ENCODE peak calls at places on chromosomes 12 and 14, in four cellular contexts. Q, J, M and Y are unnamed samples. For H3K4me1, the result is how much of the 10 kb centered on the place peaks cover.

GRCh38 chr12:93109794-93110203 is 180.7 kb upstream of the EEA1 start:
- DNase-seq in J (no peak), M (no peak), Q (no peak), Y (no peak)

GRCh38 chr14:74566174-74567125 is 45.6 kb downstream of the LTBP2 start:
- DNase-seq in M (no peak), J (no peak), Q (peak), Y (no peak)

GRCh38 chr14:55446127-55446736 is 5.8 kb upstream of the TBPL2 start:
- DNase-seq in Q (no peak), J (peak), M (peak), Y (peak)

GRCh38 chr12:84757978-84758377 is 154.6 kb downstream of the SLC6A15 start:
- DNase-seq in M (no peak), J (peak), Q (no peak), Y (no peak)

GRCh38 chr12:122851820-122852219 is 16.6 kb downstream of the HIP1R start:
- DNase-seq in J (peak), Q (peak), M (no peak), Y (no peak)

GRCh38 chr14:74538411-74539391 is 45.1 kb downstream of the ISCA2 start:
- DNase-seq in M (no peak), Q (no peak), J (no peak), Y (no peak)

GRCh38 chr14:71554959-71555612 is 377.1 kb upstream of the RGS6 start:
- DNase-seq in J (no peak), Q (no peak), M (no peak), Y (no peak)

GRCh38 chr12:47302111-47302597 is 222.4 kb upstream of the AMIGO2 start:
- DNase-seq in Q (no peak), M (no peak), J (no peak), Y (no peak)

GRCh38 chr14:86527312-86527711 is 997.4 kb downstream of the FLRT2 start:
- DNase-seq in Q (no peak), J (no peak), M (no peak), Y (no peak)

GRCh38 chr12:131176926-131177325 is 223.2 kb downstream of the ADGRD1 start:
- DNase-seq in Q (no peak), M (no peak), J (no peak), Y (no peak)

GRCh38 chr12:5200276-5201087 is 156.8 kb downstream of the KCNA5 start:
- DNase-seq in Q (no peak), J (no peak), M (peak), Y (peak)

GRCh38 chr12:27505124-27505523 is 18.9 kb upstream of the PPFIBP1 start:
- DNase-seq in Q (no peak), M (no peak), J (peak), Y (no peak)

GRCh38 chr12:103687262-103687661 is 100.2 kb downstream of the STAB2 start:
- DNase-seq in Q (no peak), J (no peak), M (no peak), Y (no peak)

GRCh38 chr14:71686677-71687076 is 245.6 kb upstream of the RGS6 start:
- DNase-seq in Q (no peak), M (no peak), J (peak), Y (no peak)

GRCh38 chr14:103707329-103708263 is 7.7 kb downstream of the XRCC3 start:
- DNase-seq in M (no peak), Q (no peak), J (no peak), Y (peak)
- H3K4me1 ChIP-seq in M (under half), Q (under half), J (under half), Y (under half)

GRCh38 chr12:132495629-132496207 is 5.8 kb downstream of the FBRSL1 start:
- DNase-seq in Q (no peak), M (no peak), J (no peak), Y (no peak)

GRCh38 chr12:132496270-132496669 is 6.3 kb downstream of the FBRSL1 start:
- DNase-seq in J (no peak), M (no peak), Q (no peak), Y (no peak)

GRCh38 chr12:132496710-132497109 is 6.8 kb downstream of the FBRSL1 start:
- DNase-seq in Q (no peak), J (no peak), M (no peak), Y (no peak)

GRCh38 chr12:132498931-132499330 is 9.0 kb downstream of the FBRSL1 start:
- DNase-seq in Q (no peak), M (no peak), J (no peak), Y (no peak)

GRCh38 chr12:132497514-132498405 is 7.8 kb downstream of the FBRSL1 start:
- DNase-seq in Q (no peak), J (no peak), M (no peak), Y (no peak)
- H3K4me1 ChIP-seq in Q (under half), J (under half), M (half or more), Y (half or more)

DNA sequence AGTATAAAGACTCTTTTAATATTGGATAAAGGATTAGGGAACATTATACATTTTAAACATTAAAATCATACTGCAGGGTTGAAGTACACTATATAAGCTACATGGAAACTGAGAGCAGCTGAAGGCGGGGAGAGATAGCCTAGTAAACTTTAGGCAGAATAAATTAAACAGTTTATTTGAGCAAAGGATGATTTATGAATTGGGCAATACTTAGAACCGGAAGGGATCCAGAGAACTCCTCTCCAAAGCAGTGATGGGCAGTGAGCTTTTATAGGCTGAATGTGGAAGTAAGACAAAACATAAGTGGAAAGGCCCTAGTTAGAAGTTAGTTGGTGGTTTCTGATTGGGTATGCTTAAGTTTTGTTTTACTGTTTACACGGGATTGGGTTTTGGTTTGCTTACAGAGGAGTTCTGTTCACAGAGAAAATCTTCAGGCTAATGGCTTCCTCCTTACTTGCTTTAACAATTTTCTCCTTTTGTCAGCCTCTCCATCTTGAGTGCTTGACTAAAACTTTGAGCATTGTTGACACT is 18.9 kb downstream of the LEMD3 start:
- DNase-seq in M (no peak), J (no peak), Q (no peak), Y (no peak)
- H3K4me1 ChIP-seq in M (under half), J (under half), Q (under half), Y (under half)

GRCh38 chr12:110304061-110304551 is 23.1 kb downstream of the ATP2A2 start:
- DNase-seq in Q (no peak), M (no peak), J (peak), Y (no peak)
- H3K4me1 ChIP-seq in Q (under half), M (under half), J (under half), Y (under half)

DNA sequence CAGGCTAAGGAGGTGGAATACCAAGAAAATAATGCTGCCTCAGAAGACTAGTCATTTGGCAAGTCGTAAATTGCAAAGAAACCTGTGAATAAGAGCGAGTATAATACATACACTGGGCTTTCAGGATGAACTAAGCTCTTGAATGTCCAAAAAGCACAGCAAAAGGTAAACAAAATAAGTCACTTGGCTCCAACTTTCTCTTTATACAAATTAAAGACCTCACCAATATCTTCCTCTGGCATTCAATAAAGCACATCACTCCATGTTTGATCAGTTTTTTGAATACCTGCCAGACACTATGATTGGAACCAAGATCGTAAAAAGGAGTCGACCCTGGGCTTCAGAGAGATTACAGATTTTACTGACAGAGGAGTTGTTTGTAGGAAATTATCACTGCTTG is 3.5 kb downstream of the DICER1 start:
- DNase-seq in M (no peak), J (no peak), Q (no peak), Y (no peak)
- H3K4me1 ChIP-seq in M (under half), J (under half), Q (under half), Y (half or more)

GRCh38 chr14:69345402-69345801 is 52.7 kb downstream of the ERH start:
- DNase-seq in Q (no peak), M (no peak), J (no peak), Y (no peak)
- H3K4me1 ChIP-seq in Q (under half), M (under half), J (under half), Y (under half)

DNA sequence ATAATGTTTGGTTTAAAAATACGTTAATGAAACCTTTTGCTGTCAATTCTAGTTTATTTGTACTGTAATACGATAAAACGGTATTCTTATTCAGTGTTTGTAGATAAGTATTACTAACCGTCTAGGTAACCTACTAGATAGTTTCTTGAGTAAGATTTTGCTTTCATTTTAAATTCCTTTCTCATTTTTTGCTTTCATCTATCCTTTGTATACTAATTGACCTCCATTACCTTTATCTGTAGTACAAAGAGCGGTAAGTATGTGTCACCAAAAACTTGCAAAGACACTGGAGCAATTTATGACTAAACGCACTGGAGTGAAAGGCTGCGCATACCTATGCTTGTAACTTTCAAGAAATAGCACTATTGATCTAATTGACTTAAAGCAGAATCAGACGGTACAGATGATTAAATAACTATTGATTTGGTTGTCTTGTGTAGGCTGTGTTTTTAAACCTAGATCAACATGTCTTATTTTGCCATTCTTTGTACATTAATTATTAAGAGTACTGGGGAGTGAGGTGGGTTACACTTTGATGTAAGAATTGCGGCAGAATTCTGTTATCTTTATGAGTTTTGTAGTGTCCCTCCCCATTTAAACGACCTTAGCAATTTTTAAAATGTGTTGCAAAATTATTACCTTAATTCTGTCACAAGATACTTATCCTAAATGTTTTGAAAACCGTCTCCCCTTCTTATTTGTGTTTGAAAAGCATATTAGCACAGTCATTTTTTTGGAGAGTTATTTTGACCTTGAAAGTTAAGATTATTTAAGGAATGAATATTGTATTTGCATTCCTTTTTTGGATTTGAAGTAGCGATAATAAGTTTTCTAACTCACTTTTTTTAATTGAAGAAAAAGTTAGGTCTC is 1.9 kb downstream of the ARHGAP5 start:
- DNase-seq in M (no peak), J (peak), Q (peak), Y (no peak)
- H3K4me1 ChIP-seq in M (under half), J (under half), Q (under half), Y (under half)

DNA sequence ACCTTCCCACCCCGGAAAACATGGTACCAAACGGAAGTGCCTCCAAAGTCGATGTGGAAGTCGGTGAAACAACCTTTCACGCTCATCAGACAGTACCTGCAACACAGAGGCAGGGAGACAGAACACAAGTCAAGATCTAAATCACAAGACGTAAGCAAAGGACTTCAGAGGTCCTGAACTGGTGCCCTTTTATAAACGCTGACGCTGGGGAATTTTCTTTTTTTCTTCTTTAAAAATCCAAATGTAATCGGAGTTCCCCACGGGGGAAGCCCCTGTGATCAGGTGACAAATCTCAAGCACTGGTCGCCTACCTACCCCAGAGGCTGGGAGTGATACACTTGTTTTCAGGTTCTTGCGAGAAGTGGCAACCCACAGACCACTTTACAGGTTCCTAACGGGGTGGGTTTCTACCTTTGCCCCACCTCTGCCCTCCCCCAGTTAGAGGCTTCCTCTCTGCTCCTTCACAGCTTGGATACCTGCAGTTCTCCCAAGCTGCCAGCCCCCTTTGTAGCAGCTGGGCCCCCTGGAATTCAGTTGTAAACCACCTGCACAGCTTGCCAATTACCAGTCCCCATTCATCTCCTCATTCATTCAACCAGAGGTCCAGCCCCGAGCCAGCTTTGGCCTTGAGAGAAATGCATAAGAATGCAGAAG is 46.2 kb downstream of the KDM2B start:
- DNase-seq in J (no peak), M (no peak), Q (no peak), Y (no peak)
- H3K4me1 ChIP-seq in J (under half), M (under half), Q (under half), Y (under half)

DNA sequence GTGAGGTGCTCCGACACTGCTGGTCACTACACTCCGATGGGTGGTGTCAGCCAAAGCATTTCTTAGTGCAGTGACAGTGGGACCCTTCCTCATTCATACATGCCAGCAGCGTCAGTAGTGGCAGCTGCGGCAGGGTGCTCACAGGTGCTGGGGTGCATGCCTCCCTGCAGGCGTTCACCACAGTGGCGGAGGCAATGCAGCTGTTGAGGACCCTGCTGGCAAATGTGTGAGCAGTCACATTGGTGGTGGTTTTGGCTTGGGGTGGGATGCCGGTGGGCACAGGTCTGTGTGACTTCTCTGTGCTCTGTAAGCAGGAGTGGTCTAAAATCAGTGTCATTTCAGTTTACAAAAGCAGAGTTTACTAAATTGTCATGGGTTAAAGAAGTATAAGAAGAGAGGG is 464.7 kb downstream of the FUT8 start:
- DNase-seq in M (no peak), J (no peak), Q (no peak), Y (no peak)
- H3K4me1 ChIP-seq in M (under half), J (under half), Q (under half), Y (under half)

DNA sequence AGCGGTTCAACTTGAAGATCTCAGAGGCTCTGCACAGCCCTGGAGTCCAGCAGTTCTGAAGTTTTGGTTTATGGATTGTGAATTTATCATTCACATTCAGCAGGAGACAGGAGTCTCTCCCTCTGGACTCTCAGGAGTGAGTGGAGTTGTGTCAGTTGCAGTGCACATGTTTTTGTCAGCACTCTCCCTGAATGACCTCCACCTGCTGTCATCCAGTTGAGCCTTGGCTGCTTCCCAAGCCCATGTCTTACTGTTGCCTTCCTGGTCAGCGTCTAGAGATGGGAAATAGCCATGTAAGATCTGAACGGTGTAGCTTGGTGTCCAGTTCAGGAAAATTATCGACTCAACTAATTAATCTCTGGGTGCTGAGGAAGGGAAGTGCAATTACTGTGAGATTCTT is 133.2 kb downstream of the PRKCH start:
- DNase-seq in Q (no peak), M (no peak), J (no peak), Y (no peak)
- H3K4me1 ChIP-seq in Q (under half), M (under half), J (under half), Y (under half)